ENCODE peak calls at places on chromosomes 12 and 14, in five cellular contexts. S, H, Z, K and O are unnamed samples.

GRCh38 chr14:99430491-99430890 is 50.2 kb downstream of the SETD3 start:
- DNase-seq in S (no peak), H (no peak), Z (peak; percentile 80), K (no peak), O (peak; percentile 11)

GRCh38 chr12:2395352-2395977 is 342.7 kb downstream of the CACNA1C start:
- DNase-seq in S (peak; percentile 28), H (no peak), Z (peak; percentile 84), K (peak; percentile 62), O (peak; percentile 50)

GRCh38 chr12:44372259-44372658 is 503.9 kb downstream of the NELL2 start:
- DNase-seq in S (peak; percentile 60), H (peak; percentile 4), Z (no peak), K (no peak), O (peak; percentile 7)

GRCh38 chr12:110689002-110689600 is at the start of gene HVCN1:
- DNase-seq in S (no peak), H (no peak), Z (peak; percentile 71), K (peak; percentile 56), O (no peak)

GRCh38 chr14:99515301-99516155 is 34.3 kb downstream of the CCNK start:
- DNase-seq in S (no peak), H (no peak), Z (no peak), K (peak; percentile 3), O (no peak)

GRCh38 chr12:68530965-68531364 is 79.7 kb upstream of the RAP1B start:
- DNase-seq in S (peak; percentile 77), H (peak; percentile 84), Z (no peak), K (peak; percentile 30), O (peak; percentile 86)

GRCh38 chr12:64042901-64043300 is 179.2 kb downstream of the KICS2 start:
- DNase-seq in S (peak; percentile 68), H (peak; percentile 82), Z (no peak), K (no peak), O (peak; percentile 83)

GRCh38 chr12:115661103-115661502 is 616.4 kb downstream of the MED13L start:
- DNase-seq in S (no peak), H (peak; percentile 45), Z (no peak), K (no peak), O (peak; percentile 73)

GRCh38 chr12:132422057-132423043 is 67.6 kb upstream of the FBRSL1 start:
- DNase-seq in S (peak; percentile 42), H (no peak), Z (peak; percentile 55), K (no peak), O (no peak)

GRCh38 chr12:131711551-131712205 is 788 bp downstream of the SFSWAP start:
- DNase-seq in S (no peak), H (no peak), Z (peak; percentile 17), K (peak; percentile 14), O (no peak)

GRCh38 chr14:51109651-51110050 is 14.7 kb upstream of the TRIM9 start:
- DNase-seq in S (no peak), H (no peak), Z (peak; percentile 41), K (no peak), O (no peak)

GRCh38 chr12:130859128-130859527 is 12.7 kb upstream of the RAN start:
- DNase-seq in S (no peak), H (no peak), Z (no peak), K (peak; percentile 50), O (no peak)

GRCh38 chr14:59093889-59094288 is 94.6 kb upstream of the DAAM1 start:
- DNase-seq in S (no peak), H (no peak), Z (no peak), K (no peak), O (no peak)

DNA sequence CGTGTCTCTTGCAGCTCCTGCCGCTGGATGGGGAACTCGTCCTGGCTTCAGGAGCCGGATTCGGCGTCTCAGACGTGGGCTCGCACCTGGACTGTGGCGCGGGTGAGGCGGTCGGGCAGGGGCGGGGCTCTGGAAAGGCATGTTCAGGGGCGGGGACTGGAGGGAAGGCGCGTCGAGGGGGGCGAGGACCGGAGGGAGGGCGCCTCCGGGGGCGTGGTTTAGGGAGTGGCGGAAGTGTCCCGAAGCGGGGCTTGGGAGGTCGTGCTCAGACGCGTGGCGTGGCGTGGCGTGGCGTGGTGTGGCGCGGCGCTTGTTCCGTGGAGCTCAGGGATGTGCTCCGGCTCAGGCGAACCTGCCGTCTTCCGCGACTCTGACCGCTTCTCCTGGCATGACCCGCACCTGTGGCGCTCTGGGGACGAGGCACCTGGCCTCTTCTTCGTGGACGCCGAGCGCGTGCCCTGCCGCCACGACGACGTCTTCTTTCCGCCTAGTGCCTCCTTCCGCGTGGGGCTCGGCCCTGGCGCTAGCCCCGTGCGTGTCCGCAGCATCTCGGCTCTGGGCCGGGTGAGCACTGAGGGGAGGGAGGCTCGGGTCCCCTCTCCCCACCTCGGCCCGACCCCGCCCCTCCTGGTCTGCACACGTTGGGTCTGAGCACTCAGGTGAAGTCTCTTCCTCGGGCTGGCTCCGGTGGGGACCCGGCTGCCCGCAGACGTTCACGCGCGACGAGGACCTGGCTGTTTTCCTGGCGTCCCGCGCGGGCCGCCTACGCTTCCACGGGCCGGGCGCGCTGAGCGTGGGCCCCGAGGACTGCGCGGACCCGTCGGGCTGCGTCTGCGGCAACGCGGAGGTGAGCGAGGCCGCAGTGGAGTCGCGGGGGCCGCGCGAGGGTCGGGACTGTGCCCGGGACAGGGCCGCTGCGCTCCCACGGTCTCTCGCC is 6.2 kb downstream of the AMN start:
- DNase-seq in S (peak; percentile 5), H (no peak), Z (peak; percentile 94), K (peak; percentile 93), O (peak; percentile 59)
- H3K4me3 ChIP-seq in S (peak overlapping the region; percentile 42), H (peak overlapping the region; percentile 38), Z (peak overlapping the region; percentile 92), K (peak overlapping the region; percentile 45), O (peak overlapping the region; percentile 32)

DNA sequence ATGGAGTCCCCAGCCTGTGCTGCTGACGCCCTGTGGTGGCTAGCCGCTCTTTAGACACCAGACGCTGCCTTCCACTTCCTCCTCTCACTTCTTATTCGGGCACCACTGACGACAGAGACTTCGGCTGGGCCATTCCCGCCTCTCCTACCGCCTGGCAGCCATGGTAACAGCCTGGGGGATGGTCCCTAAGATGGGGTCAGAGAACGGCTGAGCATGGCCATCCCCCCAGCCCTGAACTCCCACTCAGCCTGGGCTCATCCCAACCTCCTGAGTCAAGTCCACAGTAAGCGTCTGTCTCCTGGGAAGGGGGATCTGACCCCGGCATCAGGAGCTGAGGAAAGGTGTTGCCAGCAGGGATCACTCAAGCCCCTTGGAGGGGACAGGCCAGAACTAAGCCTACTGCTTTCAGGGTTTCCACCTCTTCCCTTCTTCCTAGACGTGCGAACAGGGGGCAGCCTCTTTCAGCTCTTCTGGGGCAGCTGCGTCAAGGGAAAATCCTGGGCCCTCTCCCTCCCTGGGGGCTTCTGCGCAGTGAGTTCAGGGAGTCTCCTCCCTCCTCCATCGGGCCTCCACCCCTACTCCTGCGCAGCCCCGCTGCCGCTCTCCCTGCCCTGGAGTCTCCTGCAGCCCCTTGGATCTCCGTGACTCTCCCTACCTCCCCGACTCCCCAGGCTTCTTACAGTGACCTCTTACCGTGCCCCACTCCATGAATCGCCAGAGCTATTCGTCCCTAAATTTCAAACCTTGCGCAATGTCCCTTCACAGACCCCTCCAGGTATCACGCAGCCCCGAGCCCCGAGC is 643 bp upstream of the TAMALIN start:
- DNase-seq in S (no peak), H (no peak), Z (peak; percentile 73), K (no peak), O (no peak)
- H3K4me3 ChIP-seq in S (peak overlapping the region; percentile 30), H (peak overlapping the region; percentile 63), Z (peak overlapping the region; percentile 77), K (no peak overlapping the region), O (peak overlapping the region; percentile 13)

GRCh38 chr14:101980251-101980650 is 15.9 kb downstream of the DYNC1H1 start:
- DNase-seq in S (no peak), H (no peak), Z (no peak), K (no peak), O (no peak)
- H3K4me3 ChIP-seq in S (no peak overlapping the region), H (no peak overlapping the region), Z (no peak overlapping the region), K (no peak overlapping the region), O (no peak overlapping the region)

GRCh38 chr12:58310828-58311273 is 369.5 kb downstream of the ATP23 start:
- DNase-seq in S (peak; percentile 99), H (peak; percentile 95), Z (no peak), K (peak; percentile 75), O (peak; percentile 99)
- H3K4me3 ChIP-seq in S (no peak overlapping the region), H (no peak overlapping the region), Z (no peak overlapping the region), K (no peak overlapping the region), O (no peak overlapping the region)

GRCh38 chr12:50928392-50928791 is 24.0 kb upstream of the HIGD1C start:
- DNase-seq in S (no peak), H (no peak), Z (no peak), K (no peak), O (no peak)
- H3K4me3 ChIP-seq in S (no peak overlapping the region), H (no peak overlapping the region), Z (peak overlapping the region; percentile 63), K (peak overlapping the region; percentile 42), O (peak overlapping the region; percentile 84)

GRCh38 chr12:47222592-47222959 is 142.8 kb upstream of the AMIGO2 start:
- DNase-seq in S (no peak), H (no peak), Z (peak; percentile 20), K (no peak), O (no peak)
- H3K4me3 ChIP-seq in S (no peak overlapping the region), H (no peak overlapping the region), Z (peak overlapping the region; percentile 34), K (no peak overlapping the region), O (no peak overlapping the region)

GRCh38 chr14:103284574-103285467 is 49.2 kb upstream of the EIF5 start:
- DNase-seq in S (peak; percentile 31), H (no peak), Z (peak; percentile 54), K (no peak), O (peak; percentile 46)

GRCh38 chr14:103282932-103283331 is 51.1 kb upstream of the EIF5 start:
- DNase-seq in S (no peak), H (no peak), Z (no peak), K (no peak), O (no peak)

GRCh38 chr14:103286460-103286859 is 47.6 kb upstream of the EIF5 start:
- DNase-seq in S (no peak), H (no peak), Z (no peak), K (no peak), O (no peak)

GRCh38 chr14:103281496-103282231 is 52.4 kb upstream of the EIF5 start:
- DNase-seq in S (peak; percentile 62), H (no peak), Z (peak; percentile 82), K (peak; percentile 79), O (peak; percentile 69)

DNA sequence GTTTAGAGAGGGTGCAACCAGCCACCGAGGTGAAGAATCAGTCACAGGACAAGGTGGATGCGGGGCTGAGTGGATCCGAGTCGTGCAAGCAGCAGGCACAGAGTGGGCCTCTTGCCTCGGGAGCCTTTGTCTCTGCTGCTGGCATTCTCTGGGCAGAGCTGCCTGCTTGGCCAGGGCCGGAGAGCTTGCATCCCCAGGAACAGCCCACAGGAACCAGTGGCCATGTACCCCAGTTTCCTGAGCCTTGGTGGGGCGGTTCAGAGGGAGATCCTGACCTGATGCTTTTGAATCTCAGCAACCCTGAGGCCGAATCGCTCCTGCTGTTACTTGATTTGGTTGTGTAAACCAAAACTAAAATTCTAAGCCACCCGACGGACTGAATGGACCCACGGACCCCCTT is 50.1 kb upstream of the EIF5 start:
- DNase-seq in S (no peak), H (no peak), Z (no peak), K (no peak), O (no peak)
- H3K4me3 ChIP-seq in S (no peak overlapping the region), H (no peak overlapping the region), Z (no peak overlapping the region), K (no peak overlapping the region), O (no peak overlapping the region)

GRCh38 chr14:79281244-79282199 is 929.8 kb downstream of the DIO2 start:
- DNase-seq in S (no peak), H (no peak), Z (peak; percentile 41), K (no peak), O (no peak)
- H3K4me3 ChIP-seq in S (peak overlapping the region; percentile 88), H (no peak overlapping the region), Z (peak overlapping the region; percentile 79), K (no peak overlapping the region), O (no peak overlapping the region)